ENCODE peak calls at places on chromosomes 2 and 18, in six cellular contexts. S is A673, L is heart left ventricle, O is fibroblast of pulmonary artery, U is prostate gland, T is AG04450. P is an unnamed sample.

GRCh38 chr2:74206180-74206688 is 7.8 kb downstream of the MTHFD2 start:
- DNase-seq in S (no peak), L (no peak), O (peak), U (no peak), T (no peak), P (peak)

GRCh38 chr2:67997528-67998267 is 65.1 kb downstream of the C1D start:
- DNase-seq in S (peak), L (no peak), O (peak), U (no peak), T (peak), P (peak)

GRCh38 chr2:226711606-226712296 is 87.9 kb downstream of the IRS1 start:
- DNase-seq in S (no peak), L (no peak), O (no peak), U (no peak), T (no peak), P (peak)

GRCh38 chr2:176612736-176613135 is 343.5 kb downstream of the MTX2 start:
- DNase-seq in S (peak), L (no peak), O (peak), U (no peak), T (no peak), P (peak)

GRCh38 chr18:8895987-8896619 is 190.7 kb downstream of the MTCL1 start:
- DNase-seq in S (peak), L (no peak), O (peak), U (no peak), T (peak), P (peak)

GRCh38 chr2:75716406-75716805 is 5.7 kb upstream of the GCFC2 start:
- DNase-seq in S (peak), L (no peak), O (peak), U (no peak), T (no peak), P (no peak)

GRCh38 chr18:76518543-76519155 is 23.6 kb upstream of the ZNF516 start:
- DNase-seq in S (no peak), L (peak), O (peak), U (no peak), T (no peak), P (peak)

GRCh38 chr2:82023710-82024109 is 1719.2 kb upstream of the LRRTM1 start:
- DNase-seq in S (no peak), L (no peak), O (no peak), U (no peak), T (no peak), P (no peak)

GRCh38 chr2:142100967-142101366 is 29.8 kb downstream of the LRP1B start:
- DNase-seq in S (peak), L (no peak), O (no peak), U (no peak), T (no peak), P (peak)

GRCh38 chr2:233456934-233457333 is 102.6 kb downstream of the DGKD start:
- DNase-seq in S (no peak), L (no peak), O (no peak), U (no peak), T (no peak), P (no peak)

GRCh38 chr18:5961097-5961827 is 65.9 kb upstream of the TMEM200C start:
- DNase-seq in S (no peak), L (no peak), O (no peak), U (no peak), T (no peak), P (no peak)

GRCh38 chr18:67410671-67411070 is 105.8 kb downstream of the DSEL start:
- DNase-seq in S (no peak), L (no peak), O (peak), U (no peak), T (no peak), P (no peak)

GRCh38 chr2:27891820-27892105 is 1.2 kb downstream of the BABAM2 start:
- DNase-seq in S (no peak), L (no peak), O (peak), U (no peak), T (no peak), P (no peak)

GRCh38 chr2:120759543-120760331 is 24.1 kb downstream of the GLI2 start:
- DNase-seq in S (no peak), L (peak), O (no peak), U (no peak), T (no peak), P (no peak)

GRCh38 chr18:42509702-42510424 is 554.8 kb downstream of the PIK3C3 start:
- DNase-seq in S (no peak), L (no peak), O (no peak), U (no peak), T (no peak), P (no peak)

GRCh38 chr2:127737892-127738291 is 36.6 kb downstream of the SFT2D3 start:
- DNase-seq in S (no peak), L (no peak), O (no peak), U (no peak), T (no peak), P (peak)

GRCh38 chr2:242046184-242046826 is 176.8 kb downstream of the RTP5 start:
- DNase-seq in S (peak), L (no peak), O (no peak), U (no peak), T (no peak), P (no peak)

GRCh38 chr2:238646803-238647202 is 201.1 kb upstream of the TWIST2 start:
- DNase-seq in S (no peak), L (no peak), O (no peak), U (no peak), T (no peak), P (no peak)

GRCh38 chr2:107285621-107286303 is 399.8 kb upstream of the ST6GAL2 start:
- DNase-seq in S (no peak), L (no peak), O (no peak), U (no peak), T (no peak), P (no peak)

GRCh38 chr2:201152517-201152916 is 30.4 kb upstream of the CASP10 start:
- DNase-seq in S (no peak), L (no peak), O (no peak), U (no peak), T (no peak), P (no peak)

GRCh38 chr18:72427721-72428120 is 116.4 kb downstream of the CBLN2 start:
- DNase-seq in S (no peak), L (no peak), O (peak), U (no peak), T (peak), P (peak)

GRCh38 chr2:55885129-55885943 is 38.2 kb downstream of the EFEMP1 start:
- DNase-seq in S (peak), L (no peak), O (peak), U (no peak), T (peak), P (peak)

GRCh38 chr18:70194227-70194890 is 11.1 kb downstream of the RTTN start:
- DNase-seq in S (no peak), L (no peak), O (no peak), U (no peak), T (no peak), P (no peak)

GRCh38 chr2:78614747-78615146 is 410.8 kb upstream of the REG3G start:
- DNase-seq in S (no peak), L (no peak), O (no peak), U (no peak), T (no peak), P (no peak)

GRCh38 chr2:123791716-123792115 is 233.4 kb upstream of the CNTNAP5 start:
- DNase-seq in S (no peak), L (no peak), O (no peak), U (no peak), T (no peak), P (no peak)

GRCh38 chr2:29072251-29072650 is 2.1 kb downstream of the PCARE start:
- DNase-seq in S (no peak), L (no peak), O (no peak), U (no peak), T (no peak), P (no peak)

GRCh38 chr18:2792395-2792794 is 54.4 kb upstream of the EMILIN2 start:
- DNase-seq in S (no peak), L (no peak), O (no peak), U (no peak), T (no peak), P (no peak)

GRCh38 chr2:226906439-226906796 is 70.6 kb downstream of the RHBDD1 start:
- DNase-seq in S (no peak), L (no peak), O (no peak), U (no peak), T (no peak), P (no peak)

GRCh38 chr18:3688682-3689081 is 238.7 kb downstream of the TGIF1 start:
- DNase-seq in S (peak), L (no peak), O (peak), U (no peak), T (peak), P (peak)

GRCh38 chr18:59996370-59996966 is 96.7 kb downstream of the PMAIP1 start:
- DNase-seq in S (peak), L (no peak), O (peak), U (no peak), T (peak), P (peak)

GRCh38 chr18:79883461-79884295 is 67.8 kb downstream of the SLC66A2 start:
- DNase-seq in S (no peak), L (no peak), O (no peak), U (no peak), T (no peak), P (no peak)

GRCh38 chr2:26580151-26580550 is 61.0 kb downstream of the CIB4 start:
- DNase-seq in S (no peak), L (no peak), O (no peak), U (no peak), T (no peak), P (no peak)

GRCh38 chr2:44233450-44234128 is 41.7 kb upstream of the SLC3A1 start:
- DNase-seq in S (peak), L (no peak), O (peak), U (no peak), T (peak), P (peak)

GRCh38 chr2:99698896-99699295 is 209.1 kb upstream of the REV1 start:
- DNase-seq in S (no peak), L (no peak), O (no peak), U (no peak), T (no peak), P (peak)

GRCh38 chr2:57698935-57699449 is 347.6 kb upstream of the VRK2 start:
- DNase-seq in S (peak), L (no peak), O (no peak), U (no peak), T (no peak), P (no peak)

GRCh38 chr2:57696016-57696415 is 350.6 kb upstream of the VRK2 start:
- DNase-seq in S (peak), L (no peak), O (no peak), U (no peak), T (no peak), P (peak)

GRCh38 chr2:57703407-57703806 is 343.2 kb upstream of the VRK2 start:
- DNase-seq in S (no peak), L (no peak), O (no peak), U (no peak), T (no peak), P (no peak)

DNA sequence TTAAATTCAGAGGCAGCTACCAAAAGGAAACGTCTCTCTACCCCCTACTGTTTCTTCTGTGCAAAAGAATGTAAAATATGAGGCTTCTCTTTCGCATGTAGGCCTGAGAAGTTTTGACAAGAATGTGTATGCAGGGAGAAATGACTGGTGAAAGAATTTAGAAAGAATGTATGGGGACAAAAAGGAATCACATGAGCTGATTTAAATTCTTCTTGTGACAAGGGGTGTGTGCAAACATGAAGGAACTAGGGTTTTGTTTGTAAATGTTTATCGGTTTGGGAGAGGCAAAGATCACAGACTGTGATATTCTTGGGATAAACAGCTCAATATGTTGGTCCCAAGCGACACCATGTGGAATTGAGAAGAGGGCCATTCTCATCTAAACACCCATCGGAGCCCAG is 345.2 kb upstream of the VRK2 start:
- DNase-seq in S (peak), L (no peak), O (peak), U (no peak), T (no peak), P (no peak)
- H3K4me3 ChIP-seq in S (no peak), L (no peak), O (no peak), U (no peak), T (no peak), P (no peak)

GRCh38 chr2:136215449-136215848 is 97.5 kb upstream of the CXCR4 start:
- DNase-seq in S (no peak), L (no peak), O (no peak), U (no peak), T (no peak), P (no peak)
- TF ChIP-seq CTCF in S (no peak), L (no peak), O (no peak), U (no peak), T (no peak), P (no peak)

DNA sequence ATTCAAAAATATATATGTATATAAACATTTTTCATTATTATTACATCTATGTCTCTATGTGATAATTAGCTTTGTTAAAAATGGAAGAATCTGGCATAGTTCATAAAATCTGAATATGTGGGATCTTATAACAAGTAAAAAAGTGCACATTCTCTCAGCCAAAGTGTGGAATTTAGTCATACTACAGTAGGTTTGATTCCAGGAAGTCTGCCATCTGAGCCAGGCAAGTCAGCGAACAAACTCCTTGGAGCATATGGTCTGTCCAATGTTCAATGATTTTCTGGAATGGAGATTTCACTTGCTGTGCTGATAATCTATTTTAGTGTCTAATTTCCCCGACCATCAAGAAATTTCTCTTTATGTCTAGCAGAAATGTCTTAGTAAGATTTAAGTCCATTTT is 1033.2 kb upstream of the NXPH2 start:
- DNase-seq in S (no peak), L (no peak), O (no peak), U (no peak), T (no peak), P (no peak)
- H3K4me3 ChIP-seq in S (no peak), L (no peak), O (no peak), U (no peak), T (no peak), P (no peak)

DNA sequence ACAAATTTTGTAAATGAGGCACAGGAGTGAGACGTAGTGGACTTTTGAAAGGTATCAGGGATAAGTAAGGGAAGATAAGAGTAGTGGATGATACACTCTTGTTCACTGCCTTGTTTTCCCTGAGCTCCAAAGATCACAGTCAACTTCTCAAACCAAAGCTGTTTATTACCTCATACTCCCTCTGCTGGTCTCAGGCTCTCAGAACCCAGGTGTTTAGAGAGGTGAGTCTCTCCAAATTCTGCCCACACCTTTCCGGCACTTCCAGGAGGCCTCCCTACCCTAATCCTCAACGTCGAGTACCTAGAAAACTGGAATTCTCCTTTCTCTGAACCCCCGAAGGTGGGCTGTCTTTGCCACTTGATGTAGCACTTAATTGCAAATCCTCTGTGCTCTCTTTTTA is 621.1 kb downstream of the BCL11A start:
- DNase-seq in S (no peak), L (no peak), O (no peak), U (no peak), T (no peak), P (peak)
- TF ChIP-seq CTCF in S (no peak), L (no peak), O (no peak), U (no peak), T (no peak), P (peak)

GRCh38 chr2:203003716-203004115 is 11.0 kb upstream of the NBEAL1 start:
- DNase-seq in S (no peak), L (no peak), O (no peak), U (no peak), T (no peak), P (no peak)

GRCh38 chr2:203002054-203002821 is 12.4 kb upstream of the NBEAL1 start:
- DNase-seq in S (no peak), L (no peak), O (no peak), U (no peak), T (no peak), P (peak)
- H3K4me3 ChIP-seq in S (no peak), L (no peak), O (no peak), U (no peak), T (no peak), P (no peak)

DNA sequence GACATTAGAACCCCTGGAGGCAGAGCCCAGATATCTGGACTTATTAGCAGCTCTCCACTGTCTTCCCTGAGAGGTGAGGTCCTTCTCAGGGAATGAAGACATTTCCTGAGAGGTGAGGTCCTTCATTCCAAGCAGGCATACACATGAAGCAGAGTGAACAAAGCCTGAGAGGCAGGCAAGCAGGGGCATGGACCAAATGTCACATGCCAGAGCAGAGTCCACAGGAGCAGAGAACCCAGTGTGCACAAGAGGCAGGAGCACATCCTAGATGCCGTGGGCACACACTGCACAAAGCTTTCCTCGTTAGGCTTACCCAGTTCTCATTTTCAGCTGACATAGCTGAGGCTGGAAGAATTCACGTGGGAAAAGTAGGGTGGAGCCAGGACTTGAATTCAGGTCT is 759.9 kb upstream of the HS6ST1 start:
- DNase-seq in S (no peak), L (no peak), O (no peak), U (no peak), T (no peak), P (peak)
- TF ChIP-seq CTCF in S (no peak), L (no peak), O (no peak), U (no peak), T (no peak), P (peak)

GRCh38 chr2:10772201-10772867 is 40.3 kb downstream of the PDIA6 start:
- DNase-seq in S (no peak), L (no peak), O (no peak), U (no peak), T (no peak), P (no peak)

GRCh38 chr2:10773841-10774341 is 38.7 kb downstream of the PDIA6 start:
- DNase-seq in S (no peak), L (no peak), O (no peak), U (peak), T (no peak), P (peak)

GRCh38 chr2:10772868-10773215 is 39.7 kb downstream of the PDIA6 start:
- DNase-seq in S (no peak), L (no peak), O (no peak), U (no peak), T (no peak), P (no peak)

GRCh38 chr2:10770956-10771750 is 41.4 kb downstream of the PDIA6 start:
- DNase-seq in S (no peak), L (no peak), O (no peak), U (no peak), T (no peak), P (no peak)

DNA sequence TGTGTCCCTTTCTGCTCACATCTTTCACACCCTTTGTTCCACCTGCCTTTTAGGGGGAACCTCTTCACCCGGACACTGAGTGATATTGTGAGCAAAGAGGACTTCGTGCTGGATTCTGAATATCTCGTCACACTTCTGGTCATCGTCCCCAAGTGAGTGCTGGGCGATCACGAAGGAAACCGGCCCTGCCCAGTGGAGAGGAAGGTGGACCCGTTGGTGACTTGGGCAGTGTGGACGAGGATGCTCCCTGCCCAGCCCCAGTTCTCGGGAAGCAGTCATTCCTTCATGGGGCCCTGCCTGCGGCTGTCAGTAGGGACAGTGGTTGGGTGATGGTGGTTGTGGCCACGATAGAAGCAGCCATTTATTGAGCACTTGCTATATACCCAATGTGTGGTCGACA is 40.8 kb downstream of the PDIA6 start:
- DNase-seq in S (no peak), L (no peak), O (no peak), U (no peak), T (no peak), P (no peak)
- H3K4me3 ChIP-seq in S (no peak), L (no peak), O (no peak), U (no peak), T (no peak), P (no peak)

DNA sequence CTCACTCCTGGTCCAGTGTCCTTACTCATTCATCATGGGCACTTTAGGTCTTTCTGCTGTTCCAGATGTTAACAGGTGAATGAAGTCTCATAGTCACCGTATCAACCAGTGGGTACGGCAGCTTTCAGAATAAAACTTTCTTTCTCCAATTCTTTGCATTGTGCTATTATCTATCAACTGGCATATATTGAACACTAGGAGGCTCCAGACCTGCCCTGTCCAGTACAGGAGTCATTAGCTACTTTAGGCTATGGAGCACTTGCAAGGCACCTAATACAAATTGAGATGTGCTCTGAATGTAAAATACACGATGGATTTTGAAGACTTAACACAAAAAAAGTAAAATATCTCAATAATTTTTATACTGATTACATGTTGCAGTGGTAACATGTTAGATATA is 43.2 kb upstream of the NEB start:
- DNase-seq in S (no peak), L (no peak), O (no peak), U (no peak), T (no peak), P (no peak)
- TF ChIP-seq CTCF in S (peak), L (no peak), O (no peak), U (no peak), T (peak), P (peak)